ENCODE peak calls at places on chromosomes 7 and 10, in four cellular contexts. R is cardiac muscle cell, U is psoas muscle, C is GM23248. D is an unnamed sample.

GRCh38 chr10:78578929-78579328 is 489.8 kb upstream of the ZMIZ1 start:
- DNase-seq in R (no peak), U (no peak), C (peak; percentile 24), D (no peak)

GRCh38 chr10:100307716-100308115 is 21.2 kb upstream of the BLOC1S2 start:
- DNase-seq in R (no peak), U (no peak), C (peak; percentile 87), D (no peak)

GRCh38 chr10:63145782-63146181 is 12.7 kb downstream of the NRBF2 start:
- DNase-seq in R (no peak), U (no peak), C (peak; percentile 56), D (no peak)

GRCh38 chr7:132557489-132558044 is 18.7 kb downstream of the PLXNA4 start:
- DNase-seq in R (no peak), U (no peak), C (peak; percentile 19), D (no peak)

GRCh38 chr7:40311307-40311706 is 176.5 kb downstream of the SUGCT start:
- DNase-seq in R (no peak), U (no peak), C (no peak), D (no peak)

GRCh38 chr10:6748981-6749630 is 169.0 kb upstream of the PRKCQ start:
- DNase-seq in R (no peak), U (no peak), C (peak; percentile 80), D (no peak)

GRCh38 chr7:91945476-91945875 is 4.8 kb downstream of the AKAP9 start:
- DNase-seq in R (no peak), U (no peak), C (peak; percentile 88), D (no peak)

GRCh38 chr10:22531441-22531840 is 182.9 kb downstream of the PIP4K2A start:
- DNase-seq in R (no peak), U (no peak), C (no peak), D (no peak)

GRCh38 chr7:114856625-114857024 is 65.3 kb upstream of the MDFIC start:
- DNase-seq in R (no peak), U (no peak), C (peak; percentile 9), D (no peak)

GRCh38 chr10:15427836-15428414 is 56.8 kb upstream of the FAM171A1 start:
- DNase-seq in R (peak; percentile 69), U (no peak), C (peak; percentile 68), D (no peak)

GRCh38 chr7:73519867-73520672 is 2.0 kb downstream of the BAZ1B start:
- DNase-seq in R (peak; percentile 1), U (no peak), C (peak; percentile 38), D (no peak)

GRCh38 chr10:44435196-44435595 is 50.3 kb upstream of the CXCL12 start:
- DNase-seq in R (no peak), U (no peak), C (no peak), D (no peak)

GRCh38 chr10:29791773-29792172 is 157.0 kb upstream of the SVIL start:
- DNase-seq in R (no peak), U (no peak), C (no peak), D (no peak)

GRCh38 chr7:30183712-30184372 is 49.1 kb downstream of the MTURN start:
- DNase-seq in R (no peak), U (no peak), C (no peak), D (no peak)
- H3K27ac ChIP-seq in R (no peak overlapping the region), U (peak overlapping the region; percentile 87), C (no peak overlapping the region), D (no peak overlapping the region)

GRCh38 chr7:97016392-97017196 is 8.0 kb downstream of the DLX5 start:
- DNase-seq in R (no peak), U (no peak), C (no peak), D (no peak)

GRCh38 chr7:97017197-97018125 is 7.2 kb downstream of the DLX5 start:
- DNase-seq in R (no peak), U (no peak), C (no peak), D (no peak)

GRCh38 chr7:97014145-97014544 is 8.8 kb downstream of the DLX6 start:
- DNase-seq in R (no peak), U (no peak), C (no peak), D (no peak)

GRCh38 chr7:97015279-97015678 is 9.4 kb downstream of the DLX5 start:
- DNase-seq in R (no peak), U (no peak), C (no peak), D (no peak)

DNA sequence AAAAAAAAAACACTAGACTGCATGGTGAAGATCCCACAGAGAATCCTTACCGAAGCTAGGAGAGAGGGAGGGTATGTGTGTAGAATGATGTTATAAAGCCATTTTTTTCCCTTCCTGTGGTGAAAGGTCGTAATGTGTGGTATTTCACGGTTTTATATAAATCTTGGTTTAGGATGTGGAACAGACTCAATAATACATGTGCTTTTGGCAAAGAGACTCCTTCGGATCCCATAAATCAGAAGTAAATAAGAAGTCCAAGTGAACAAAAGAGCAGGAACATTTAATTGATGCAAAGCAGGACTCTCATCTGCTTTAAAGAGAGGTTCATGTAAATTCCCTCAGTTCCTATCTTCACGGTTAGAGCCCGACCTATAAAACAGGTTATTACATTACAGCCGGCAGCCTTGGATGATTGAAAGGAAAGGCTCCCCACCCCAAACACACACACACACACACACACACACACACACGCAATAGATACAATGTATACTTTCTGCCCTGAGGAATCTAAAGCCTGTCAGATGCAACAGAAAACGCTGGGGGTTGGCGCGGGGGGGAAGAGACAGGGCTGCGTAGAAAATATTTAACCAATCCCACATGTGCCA is 8.7 kb downstream of the DLX5 start:
- DNase-seq in R (no peak), U (no peak), C (no peak), D (no peak)
- H3K27me3 ChIP-seq in R (peaks cover 100% of the 10 kb centered on the region), U (peaks cover 100% of the 10 kb centered on the region), C (peaks cover 96% of the 10 kb centered on the region), D (peaks cover 39% of the 10 kb centered on the region)

GRCh38 chr10:96339956-96340904 is 18.6 kb downstream of the OPALIN start:
- DNase-seq in R (peak; percentile 86), U (peak; percentile 54), C (peak; percentile 83), D (peak; percentile 71)

GRCh38 chr10:96344178-96344577 is 14.6 kb downstream of the OPALIN start:
- DNase-seq in R (no peak), U (no peak), C (no peak), D (no peak)

GRCh38 chr10:96342402-96342801 is 16.4 kb downstream of the OPALIN start:
- DNase-seq in R (no peak), U (no peak), C (no peak), D (no peak)

GRCh38 chr10:96339383-96339782 is 19.4 kb downstream of the OPALIN start:
- DNase-seq in R (no peak), U (no peak), C (no peak), D (no peak)

DNA sequence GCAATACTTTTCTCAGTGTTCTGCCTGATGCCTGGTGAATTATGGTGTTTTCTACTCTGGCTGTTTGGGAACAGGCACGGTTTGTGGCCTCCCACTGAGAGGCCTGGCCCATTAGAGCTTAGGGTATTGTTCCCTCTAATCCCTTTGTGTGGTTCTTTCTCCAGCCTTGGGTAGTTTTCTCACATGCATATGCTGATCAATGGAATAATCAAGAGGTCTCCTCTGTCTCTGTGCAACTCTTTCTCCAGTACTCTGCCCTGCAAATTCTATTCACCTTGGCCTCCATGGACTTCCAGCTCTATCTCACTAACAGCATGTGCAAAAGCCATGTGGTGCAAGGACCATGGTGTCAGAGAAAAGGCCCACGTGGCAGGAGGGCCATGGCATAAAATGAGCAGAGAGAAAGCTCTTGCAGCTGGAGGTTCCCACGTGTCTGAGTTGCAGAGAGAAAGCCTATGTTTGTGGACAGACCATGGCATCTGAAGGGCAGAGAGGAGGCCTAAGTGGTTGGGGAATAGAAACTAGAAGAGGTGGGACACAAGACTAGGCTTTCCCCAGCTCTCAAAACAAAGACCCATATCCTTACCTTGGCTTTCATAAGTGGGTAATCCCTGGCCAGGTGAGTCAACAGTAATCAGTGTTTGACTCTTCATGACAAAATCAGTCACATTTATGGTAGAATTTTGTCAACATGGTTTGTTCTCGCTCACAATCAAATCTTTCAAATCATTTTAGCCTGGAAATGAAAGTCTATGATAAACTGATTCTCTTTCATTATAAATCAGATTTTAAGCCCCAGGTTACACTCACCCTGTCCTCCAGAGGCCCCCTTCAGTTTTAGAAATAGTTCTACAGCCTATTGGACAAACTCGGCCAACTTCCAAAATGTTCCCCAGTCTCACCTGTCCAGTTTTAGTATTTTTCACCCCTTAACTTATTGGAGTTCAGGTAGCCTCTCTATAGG is 17.3 kb downstream of the OPALIN start:
- DNase-seq in R (no peak), U (no peak), C (no peak), D (no peak)
- H3K27ac ChIP-seq in R (no peak overlapping the region), U (no peak overlapping the region), C (no peak overlapping the region), D (no peak overlapping the region)

DNA sequence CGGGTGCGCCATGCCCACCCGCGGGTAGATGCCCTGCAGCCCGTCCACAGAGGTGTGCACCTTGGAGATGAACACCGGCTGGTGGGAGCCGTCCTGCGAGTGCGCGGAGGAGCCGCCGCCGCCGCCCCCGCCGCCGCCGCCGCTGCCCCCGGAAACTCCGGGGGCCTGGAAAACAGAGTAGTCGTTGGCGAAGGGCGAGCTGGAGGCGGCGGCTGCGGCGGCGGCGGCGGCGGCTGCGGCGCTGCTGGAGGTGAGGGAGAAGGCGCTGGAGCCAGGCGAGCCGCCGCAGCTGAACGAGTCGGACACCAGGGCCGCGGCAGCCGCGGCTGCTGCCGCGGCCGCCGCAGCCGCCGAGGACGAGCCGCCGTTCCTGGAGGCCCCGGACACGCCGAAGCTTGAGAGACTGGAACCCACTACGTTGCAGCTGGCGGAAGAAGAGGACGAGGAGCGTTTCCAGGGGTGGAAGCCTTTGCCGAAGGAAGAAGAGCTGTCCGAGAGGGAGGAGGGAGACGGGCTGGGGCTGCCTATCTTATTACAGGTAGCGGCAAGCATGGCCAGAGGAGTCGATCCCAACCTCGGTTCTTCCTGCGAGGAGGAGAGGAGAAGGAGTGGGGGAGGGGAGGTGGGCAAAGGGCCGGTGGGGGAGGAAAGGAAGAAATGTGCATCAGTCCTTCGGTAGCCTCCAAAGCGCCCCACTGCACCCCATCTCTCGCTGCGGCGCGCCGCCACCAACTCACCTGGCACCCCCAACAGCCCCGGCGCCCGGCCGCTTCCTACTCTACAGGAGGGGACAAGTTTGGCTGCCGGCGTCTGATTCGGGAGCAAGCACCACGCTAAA is 1.3 kb downstream of the SP8 start:
- DNase-seq in R (peak; percentile 68), U (no peak), C (peak; percentile 47), D (no peak)
- H3K27me3 ChIP-seq in R (peaks cover 100% of the 10 kb centered on the region), U (peaks cover 100% of the 10 kb centered on the region), C (peaks cover 95% of the 10 kb centered on the region), D (no peaks in the 10 kb centered on the region)

DNA sequence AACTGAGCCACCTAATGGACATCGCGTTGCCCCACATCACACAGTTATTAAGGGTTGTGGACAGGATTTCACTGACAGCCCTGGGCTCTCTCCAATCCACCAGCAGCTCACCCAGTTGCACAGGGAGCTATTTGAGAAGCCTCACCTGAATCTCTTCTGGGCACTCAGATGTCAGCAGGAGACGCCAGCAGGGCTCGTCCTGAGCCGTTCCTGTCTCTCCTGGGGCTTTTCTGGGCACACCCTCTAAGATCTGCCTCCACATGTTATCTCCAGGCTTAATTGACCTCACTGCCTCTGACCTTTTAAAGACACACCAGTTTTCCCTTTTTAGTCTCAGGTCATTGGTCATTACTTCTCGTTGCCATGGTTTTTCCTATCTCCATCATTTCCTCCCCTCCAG is 63.0 kb downstream of the GRID1 start:
- DNase-seq in R (no peak), U (no peak), C (no peak), D (no peak)
- H3K27ac ChIP-seq in R (no peak overlapping the region), U (no peak overlapping the region), C (no peak overlapping the region), D (no peak overlapping the region)

GRCh38 chr10:43336641-43337318 is 34.7 kb upstream of the FXYD4 start:
- DNase-seq in R (no peak), U (no peak), C (no peak), D (no peak)
- H3K27me3 ChIP-seq in R (no peaks in the 10 kb centered on the region), U (peaks cover 19% of the 10 kb centered on the region), C (peaks cover 15% of the 10 kb centered on the region), D (no peaks in the 10 kb centered on the region)

GRCh38 chr10:11149499-11149898 is 131.8 kb downstream of the CELF2 start:
- DNase-seq in R (no peak), U (no peak), C (no peak), D (peak; percentile 84)

GRCh38 chr10:11147723-11148122 is 130.1 kb downstream of the CELF2 start:
- DNase-seq in R (no peak), U (no peak), C (no peak), D (no peak)

GRCh38 chr10:11150255-11150731 is 132.6 kb downstream of the CELF2 start:
- DNase-seq in R (no peak), U (no peak), C (no peak), D (peak; percentile 80)

GRCh38 chr10:11148131-11148530 is 130.5 kb downstream of the CELF2 start:
- DNase-seq in R (no peak), U (peak; percentile 58), C (no peak), D (no peak)

GRCh38 chr10:11148638-11149037 is 131.0 kb downstream of the CELF2 start:
- DNase-seq in R (peak; percentile 36), U (no peak), C (no peak), D (no peak)
- H3K27ac ChIP-seq in R (peak overlapping the region; percentile 67), U (peak overlapping the region; percentile 76), C (no peak overlapping the region), D (peak overlapping the region; percentile 94)

D was measured in naive thymus-derived CD4-positive, alpha-beta T cell.